ENCODE peak calls at places on chromosome 4, in eight cellular contexts. One of them, this sample, is unnamed. For H3K4me1, the result is how much of the 10 kb centered on the place peaks cover.

GRCh38 chr4:165707126-165707525 is 165.9 kb upstream of the TLL1 start:
- DNase-seq in neural progenitor cell: no peak
- DNase-seq in SK-N-SH: no peak
- DNase-seq in HCT116: no peak
- DNase-seq in OCI-LY7: no peak
- DNase-seq in PC-3: no peak
- DNase-seq in GM23248: no peak
- DNase-seq in MM.1S: no peak
- DNase-seq in this sample: no peak

GRCh38 chr4:165207016-165207430 is 338 bp upstream of the KLHL2 start:
- DNase-seq in neural progenitor cell: peak
- DNase-seq in SK-N-SH: no peak
- DNase-seq in HCT116: no peak
- DNase-seq in OCI-LY7: peak
- DNase-seq in PC-3: peak
- DNase-seq in GM23248: peak
- DNase-seq in MM.1S: no peak
- DNase-seq in this sample: peak

GRCh38 chr4:102675142-102675541 is 85.6 kb downstream of the MANBA start:
- DNase-seq in neural progenitor cell: no peak
- DNase-seq in SK-N-SH: no peak
- DNase-seq in HCT116: no peak
- DNase-seq in OCI-LY7: no peak
- DNase-seq in PC-3: no peak
- DNase-seq in GM23248: no peak
- DNase-seq in MM.1S: no peak
- DNase-seq in this sample: peak

GRCh38 chr4:143335979-143336827 is 473 bp upstream of the GAB1 start:
- DNase-seq in neural progenitor cell: peak
- DNase-seq in SK-N-SH: peak
- DNase-seq in HCT116: no peak
- DNase-seq in OCI-LY7: peak
- DNase-seq in PC-3: peak
- DNase-seq in GM23248: peak
- DNase-seq in MM.1S: peak
- DNase-seq in this sample: peak

GRCh38 chr4:184238072-184238743 is 20.5 kb upstream of the ENPP6 start:
- DNase-seq in neural progenitor cell: no peak
- DNase-seq in SK-N-SH: peak
- DNase-seq in HCT116: no peak
- DNase-seq in OCI-LY7: no peak
- DNase-seq in PC-3: no peak
- DNase-seq in GM23248: no peak
- DNase-seq in MM.1S: no peak
- DNase-seq in this sample: no peak

GRCh38 chr4:153564630-153565525 is 98.7 kb downstream of the TMEM131L start:
- DNase-seq in neural progenitor cell: peak
- DNase-seq in SK-N-SH: no peak
- DNase-seq in HCT116: no peak
- DNase-seq in OCI-LY7: no peak
- DNase-seq in PC-3: peak
- DNase-seq in GM23248: peak
- DNase-seq in MM.1S: no peak
- DNase-seq in this sample: peak

GRCh38 chr4:173284463-173284862 is 49.7 kb downstream of the HMGB2 start:
- DNase-seq in neural progenitor cell: no peak
- DNase-seq in SK-N-SH: no peak
- DNase-seq in HCT116: no peak
- DNase-seq in OCI-LY7: no peak
- DNase-seq in PC-3: no peak
- DNase-seq in GM23248: no peak
- DNase-seq in MM.1S: no peak
- DNase-seq in this sample: no peak

GRCh38 chr4:118981839-118982381 is 93.3 kb downstream of the SYNPO2 start:
- DNase-seq in neural progenitor cell: peak
- DNase-seq in SK-N-SH: peak
- DNase-seq in HCT116: peak
- DNase-seq in OCI-LY7: peak
- DNase-seq in PC-3: peak
- DNase-seq in GM23248: peak
- DNase-seq in MM.1S: peak
- DNase-seq in this sample: peak

GRCh38 chr4:2943364-2944090 is 19.7 kb downstream of the NOP14 start:
- DNase-seq in neural progenitor cell: no peak
- DNase-seq in SK-N-SH: no peak
- DNase-seq in HCT116: no peak
- DNase-seq in OCI-LY7: no peak
- DNase-seq in PC-3: no peak
- DNase-seq in GM23248: no peak
- DNase-seq in MM.1S: no peak
- DNase-seq in this sample: no peak
- TF ChIP-seq EZH2phosphoT487 in neural progenitor cell: no peak
- TF ChIP-seq EZH2phosphoT487 in SK-N-SH: no peak
- TF ChIP-seq EZH2phosphoT487 in HCT116: no peak
- TF ChIP-seq EZH2phosphoT487 in OCI-LY7: no peak
- TF ChIP-seq EZH2phosphoT487 in PC-3: no peak
- TF ChIP-seq EZH2phosphoT487 in GM23248: no peak
- TF ChIP-seq EZH2phosphoT487 in MM.1S: no peak
- TF ChIP-seq EZH2phosphoT487 in this sample: no peak

GRCh38 chr4:78131403-78131802 is 74.3 kb downstream of the FRAS1 start:
- DNase-seq in neural progenitor cell: no peak
- DNase-seq in SK-N-SH: no peak
- DNase-seq in HCT116: no peak
- DNase-seq in OCI-LY7: no peak
- DNase-seq in PC-3: no peak
- DNase-seq in GM23248: peak
- DNase-seq in MM.1S: no peak
- DNase-seq in this sample: no peak

GRCh38 chr4:78138252-78138651 is 81.1 kb downstream of the FRAS1 start:
- DNase-seq in neural progenitor cell: no peak
- DNase-seq in SK-N-SH: no peak
- DNase-seq in HCT116: no peak
- DNase-seq in OCI-LY7: no peak
- DNase-seq in PC-3: no peak
- DNase-seq in GM23248: no peak
- DNase-seq in MM.1S: no peak
- DNase-seq in this sample: no peak

GRCh38 chr4:78137538-78137937 is 80.4 kb downstream of the FRAS1 start:
- DNase-seq in neural progenitor cell: no peak
- DNase-seq in SK-N-SH: no peak
- DNase-seq in HCT116: no peak
- DNase-seq in OCI-LY7: no peak
- DNase-seq in PC-3: peak
- DNase-seq in GM23248: peak
- DNase-seq in MM.1S: no peak
- DNase-seq in this sample: no peak

DNA sequence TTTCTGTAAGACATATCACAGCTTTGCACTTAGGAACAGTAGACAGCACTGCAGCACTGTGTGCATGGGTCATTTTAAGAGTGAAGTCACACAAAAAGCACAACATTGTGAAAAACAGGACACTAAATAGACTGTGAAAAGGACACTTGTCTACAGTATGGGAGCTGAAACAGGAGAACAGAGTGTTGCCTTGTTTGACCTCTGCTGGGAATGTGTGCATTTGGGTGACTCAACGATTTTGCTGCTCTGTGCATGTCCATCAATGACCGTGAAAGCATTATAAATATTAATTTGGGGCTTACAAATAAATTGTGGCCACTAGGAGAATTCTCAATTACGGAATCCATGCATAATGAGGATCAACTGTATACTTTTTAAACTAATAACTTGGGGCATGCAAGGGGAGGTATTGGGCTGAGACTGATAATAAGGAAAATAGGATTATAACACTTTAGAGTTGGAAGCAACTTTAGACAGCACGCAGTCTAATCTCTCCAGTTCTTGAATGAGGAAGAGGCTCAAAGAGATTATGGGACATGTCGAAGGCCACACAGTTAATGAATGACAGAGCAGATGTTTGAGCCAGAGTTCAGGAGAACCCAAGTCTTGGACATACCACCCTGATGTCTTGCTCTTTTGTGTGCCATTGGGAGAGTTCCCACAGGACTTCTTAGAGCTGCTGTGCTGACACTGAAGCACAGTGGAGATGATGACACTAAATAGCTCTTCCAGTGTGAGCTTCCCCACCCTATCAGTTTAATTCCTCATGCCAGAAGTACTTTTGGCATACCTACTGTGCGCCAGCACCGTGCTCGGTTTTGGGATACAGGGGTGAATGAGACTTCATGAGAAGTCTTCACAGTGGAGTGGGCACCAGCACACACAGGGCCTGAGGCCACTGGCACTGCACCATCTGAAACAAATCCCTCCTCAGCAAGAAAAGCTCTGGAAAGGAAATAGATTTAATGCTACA is 79.3 kb downstream of the FRAS1 start:
- DNase-seq in neural progenitor cell: no peak
- DNase-seq in SK-N-SH: no peak
- DNase-seq in HCT116: no peak
- DNase-seq in OCI-LY7: no peak
- DNase-seq in PC-3: no peak
- DNase-seq in GM23248: no peak
- DNase-seq in MM.1S: no peak
- DNase-seq in this sample: no peak
- H3K4me2 ChIP-seq in neural progenitor cell: no peak
- H3K4me2 ChIP-seq in SK-N-SH: no peak
- H3K4me2 ChIP-seq in HCT116: no peak
- H3K4me2 ChIP-seq in OCI-LY7: no peak
- H3K4me2 ChIP-seq in PC-3: no peak
- H3K4me2 ChIP-seq in GM23248: no peak
- H3K4me2 ChIP-seq in MM.1S: no peak
- H3K4me2 ChIP-seq in this sample: peak

GRCh38 chr4:4425696-4426095 is 38.8 kb downstream of the NSG1 start:
- DNase-seq in neural progenitor cell: no peak
- DNase-seq in SK-N-SH: no peak
- DNase-seq in HCT116: no peak
- DNase-seq in OCI-LY7: no peak
- DNase-seq in PC-3: no peak
- DNase-seq in GM23248: no peak
- DNase-seq in MM.1S: no peak
- DNase-seq in this sample: no peak
- H3K4me1 ChIP-seq in neural progenitor cell: under half
- H3K4me1 ChIP-seq in SK-N-SH: under half
- H3K4me1 ChIP-seq in HCT116: under half
- H3K4me1 ChIP-seq in OCI-LY7: under half
- H3K4me1 ChIP-seq in PC-3: under half
- H3K4me1 ChIP-seq in GM23248: under half
- H3K4me1 ChIP-seq in MM.1S: under half
- H3K4me1 ChIP-seq in this sample: under half

GRCh38 chr4:6727081-6727942 is 11.3 kb downstream of the BLOC1S4 start:
- DNase-seq in neural progenitor cell: peak
- DNase-seq in SK-N-SH: no peak
- DNase-seq in HCT116: no peak
- DNase-seq in OCI-LY7: no peak
- DNase-seq in PC-3: no peak
- DNase-seq in GM23248: peak
- DNase-seq in MM.1S: no peak
- DNase-seq in this sample: peak
- TF ChIP-seq EZH2phosphoT487 in neural progenitor cell: no peak
- TF ChIP-seq EZH2phosphoT487 in SK-N-SH: no peak
- TF ChIP-seq EZH2phosphoT487 in HCT116: no peak
- TF ChIP-seq EZH2phosphoT487 in OCI-LY7: no peak
- TF ChIP-seq EZH2phosphoT487 in PC-3: no peak
- TF ChIP-seq EZH2phosphoT487 in GM23248: no peak
- TF ChIP-seq EZH2phosphoT487 in MM.1S: no peak
- TF ChIP-seq EZH2phosphoT487 in this sample: no peak

GRCh38 chr4:1788254-1788973 is 4.7 kb upstream of the FGFR3 start:
- DNase-seq in neural progenitor cell: no peak
- DNase-seq in SK-N-SH: no peak
- DNase-seq in HCT116: no peak
- DNase-seq in OCI-LY7: no peak
- DNase-seq in PC-3: no peak
- DNase-seq in GM23248: peak
- DNase-seq in MM.1S: no peak
- DNase-seq in this sample: no peak
- H3K4me2 ChIP-seq in neural progenitor cell: no peak
- H3K4me2 ChIP-seq in SK-N-SH: no peak
- H3K4me2 ChIP-seq in HCT116: no peak
- H3K4me2 ChIP-seq in OCI-LY7: no peak
- H3K4me2 ChIP-seq in PC-3: no peak
- H3K4me2 ChIP-seq in GM23248: no peak
- H3K4me2 ChIP-seq in MM.1S: no peak
- H3K4me2 ChIP-seq in this sample: no peak

DNA sequence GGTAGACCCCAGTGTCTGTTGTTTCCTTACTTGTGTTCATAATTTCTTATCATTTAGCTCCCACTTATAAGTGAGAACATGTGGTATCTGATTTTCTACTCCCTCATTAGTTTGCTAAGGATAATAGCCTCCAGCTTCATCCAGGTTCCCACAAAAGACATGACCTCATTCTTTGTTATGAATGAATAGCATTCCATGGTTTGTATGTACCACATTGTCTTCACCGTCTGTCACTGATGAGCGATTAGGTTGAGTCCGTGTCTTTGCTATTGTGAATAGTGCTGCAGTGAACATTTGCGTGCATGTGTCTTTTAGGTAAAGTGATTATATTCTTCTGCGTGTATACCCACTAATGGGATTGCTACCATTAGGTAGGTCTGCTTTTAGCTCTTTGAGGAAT is 624.3 kb upstream of the EPHA5 start:
- DNase-seq in neural progenitor cell: peak
- DNase-seq in SK-N-SH: no peak
- DNase-seq in HCT116: no peak
- DNase-seq in OCI-LY7: no peak
- DNase-seq in PC-3: peak
- DNase-seq in GM23248: no peak
- DNase-seq in MM.1S: no peak
- DNase-seq in this sample: no peak
- H3K4me1 ChIP-seq in neural progenitor cell: under half
- H3K4me1 ChIP-seq in SK-N-SH: under half
- H3K4me1 ChIP-seq in HCT116: under half
- H3K4me1 ChIP-seq in OCI-LY7: under half
- H3K4me1 ChIP-seq in PC-3: under half
- H3K4me1 ChIP-seq in GM23248: under half
- H3K4me1 ChIP-seq in MM.1S: under half
- H3K4me1 ChIP-seq in this sample: under half

GRCh38 chr4:158930573-158930972 is 161.7 kb downstream of the FNIP2 start:
- DNase-seq in neural progenitor cell: no peak
- DNase-seq in SK-N-SH: no peak
- DNase-seq in HCT116: no peak
- DNase-seq in OCI-LY7: no peak
- DNase-seq in PC-3: peak
- DNase-seq in GM23248: peak
- DNase-seq in MM.1S: no peak
- DNase-seq in this sample: no peak

GRCh38 chr4:158938462-158939044 is 164.3 kb upstream of the RAPGEF2 start:
- DNase-seq in neural progenitor cell: no peak
- DNase-seq in SK-N-SH: no peak
- DNase-seq in HCT116: no peak
- DNase-seq in OCI-LY7: no peak
- DNase-seq in PC-3: no peak
- DNase-seq in GM23248: peak
- DNase-seq in MM.1S: no peak
- DNase-seq in this sample: no peak

GRCh38 chr4:158940276-158940675 is 162.6 kb upstream of the RAPGEF2 start:
- DNase-seq in neural progenitor cell: no peak
- DNase-seq in SK-N-SH: no peak
- DNase-seq in HCT116: no peak
- DNase-seq in OCI-LY7: no peak
- DNase-seq in PC-3: no peak
- DNase-seq in GM23248: peak
- DNase-seq in MM.1S: no peak
- DNase-seq in this sample: no peak

GRCh38 chr4:158936238-158936637 is 166.6 kb upstream of the RAPGEF2 start:
- DNase-seq in neural progenitor cell: no peak
- DNase-seq in SK-N-SH: no peak
- DNase-seq in HCT116: no peak
- DNase-seq in OCI-LY7: no peak
- DNase-seq in PC-3: no peak
- DNase-seq in GM23248: peak
- DNase-seq in MM.1S: no peak
- DNase-seq in this sample: no peak

GRCh38 chr4:158934996-158935669 is 166.3 kb downstream of the FNIP2 start:
- DNase-seq in neural progenitor cell: peak
- DNase-seq in SK-N-SH: no peak
- DNase-seq in HCT116: no peak
- DNase-seq in OCI-LY7: no peak
- DNase-seq in PC-3: no peak
- DNase-seq in GM23248: peak
- DNase-seq in MM.1S: no peak
- DNase-seq in this sample: no peak
- TF ChIP-seq EZH2phosphoT487 in neural progenitor cell: no peak
- TF ChIP-seq EZH2phosphoT487 in SK-N-SH: no peak
- TF ChIP-seq EZH2phosphoT487 in HCT116: no peak
- TF ChIP-seq EZH2phosphoT487 in OCI-LY7: no peak
- TF ChIP-seq EZH2phosphoT487 in PC-3: no peak
- TF ChIP-seq EZH2phosphoT487 in GM23248: no peak
- TF ChIP-seq EZH2phosphoT487 in MM.1S: no peak
- TF ChIP-seq EZH2phosphoT487 in this sample: no peak